ENCODE peak calls at places on chromosomes 2 and 18, in eight cellular contexts. One of them, this sample, is unnamed.

GRCh38 chr2:12502759-12503158 is 214.0 kb upstream of the TRIB2 start:
- DNase-seq in suprapubic skin: no peak
- DNase-seq in transverse colon: no peak
- DNase-seq in esophagus muscularis mucosa: peak; percentile 47
- DNase-seq in ovary: no peak
- DNase-seq in A549: no peak
- DNase-seq in HepG2: no peak
- DNase-seq in stomach: no peak
- DNase-seq in this sample: no peak

GRCh38 chr18:52254367-52254766 is 85.6 kb upstream of the DCC start:
- DNase-seq in stomach: no peak
- DNase-seq in transverse colon: no peak
- DNase-seq in HepG2: no peak
- DNase-seq in suprapubic skin: no peak
- DNase-seq in esophagus muscularis mucosa: no peak
- DNase-seq in ovary: no peak
- DNase-seq in A549: no peak
- DNase-seq in this sample: no peak

GRCh38 chr2:44535376-44535775 is 173.6 kb downstream of the CAMKMT start:
- DNase-seq in transverse colon: no peak
- DNase-seq in A549: no peak
- DNase-seq in ovary: no peak
- DNase-seq in suprapubic skin: no peak
- DNase-seq in esophagus muscularis mucosa: no peak
- DNase-seq in HepG2: no peak
- DNase-seq in stomach: no peak
- DNase-seq in this sample: no peak

GRCh38 chr18:79856119-79857080 is 58.7 kb downstream of the KCNG2 start:
- DNase-seq in ovary: no peak
- DNase-seq in A549: peak; percentile 10
- DNase-seq in HepG2: no peak
- DNase-seq in transverse colon: no peak
- DNase-seq in esophagus muscularis mucosa: peak; percentile 75
- DNase-seq in stomach: no peak
- DNase-seq in suprapubic skin: no peak
- DNase-seq in this sample: no peak

GRCh38 chr2:184679219-184680018 is 81.1 kb downstream of the ZNF804A start:
- DNase-seq in suprapubic skin: no peak
- DNase-seq in A549: no peak
- DNase-seq in esophagus muscularis mucosa: no peak
- DNase-seq in transverse colon: no peak
- DNase-seq in stomach: no peak
- DNase-seq in ovary: no peak
- DNase-seq in HepG2: no peak
- DNase-seq in this sample: no peak

GRCh38 chr2:128552806-128553551 is 234.3 kb upstream of the HS6ST1 start:
- DNase-seq in suprapubic skin: no peak
- DNase-seq in esophagus muscularis mucosa: no peak
- DNase-seq in ovary: no peak
- DNase-seq in stomach: peak; percentile 11
- DNase-seq in HepG2: no peak
- DNase-seq in A549: no peak
- DNase-seq in transverse colon: no peak
- DNase-seq in this sample: no peak

GRCh38 chr18:2147866-2148265 is 423.4 kb downstream of the METTL4 start:
- DNase-seq in esophagus muscularis mucosa: no peak
- DNase-seq in A549: no peak
- DNase-seq in stomach: no peak
- DNase-seq in transverse colon: no peak
- DNase-seq in ovary: no peak
- DNase-seq in HepG2: no peak
- DNase-seq in suprapubic skin: no peak
- DNase-seq in this sample: no peak

GRCh38 chr2:109435866-109436634 is 177.7 kb downstream of the SEPTIN10 start:
- DNase-seq in HepG2: no peak
- DNase-seq in suprapubic skin: peak; percentile 65
- DNase-seq in stomach: no peak
- DNase-seq in A549: no peak
- DNase-seq in esophagus muscularis mucosa: no peak
- DNase-seq in ovary: no peak
- DNase-seq in transverse colon: no peak
- DNase-seq in this sample: peak; percentile 78

GRCh38 chr2:215748446-215748845 is 264.9 kb downstream of the MREG start:
- DNase-seq in suprapubic skin: peak; percentile 65
- DNase-seq in ovary: no peak
- DNase-seq in A549: no peak
- DNase-seq in HepG2: no peak
- DNase-seq in stomach: no peak
- DNase-seq in esophagus muscularis mucosa: no peak
- DNase-seq in transverse colon: peak; percentile 19
- DNase-seq in this sample: peak; percentile 70

GRCh38 chr2:227534714-227535113 is 62.8 kb downstream of the AGFG1 start:
- DNase-seq in suprapubic skin: no peak
- DNase-seq in A549: no peak
- DNase-seq in stomach: no peak
- DNase-seq in HepG2: no peak
- DNase-seq in esophagus muscularis mucosa: no peak
- DNase-seq in ovary: no peak
- DNase-seq in transverse colon: no peak
- DNase-seq in this sample: no peak

GRCh38 chr2:153870308-153870707 is 1.4 kb upstream of the GALNT13 start:
- DNase-seq in HepG2: peak; percentile 45
- DNase-seq in A549: no peak
- DNase-seq in suprapubic skin: no peak
- DNase-seq in esophagus muscularis mucosa: no peak
- DNase-seq in transverse colon: no peak
- DNase-seq in stomach: no peak
- DNase-seq in ovary: no peak
- DNase-seq in this sample: no peak

GRCh38 chr2:72038524-72038923 is 109.1 kb downstream of the CYP26B1 start:
- DNase-seq in HepG2: no peak
- DNase-seq in transverse colon: no peak
- DNase-seq in esophagus muscularis mucosa: no peak
- DNase-seq in stomach: no peak
- DNase-seq in suprapubic skin: no peak
- DNase-seq in A549: no peak
- DNase-seq in ovary: no peak
- DNase-seq in this sample: no peak

GRCh38 chr2:116674188-116674587 is 1140.3 kb upstream of the DDX18 start:
- DNase-seq in esophagus muscularis mucosa: no peak
- DNase-seq in stomach: no peak
- DNase-seq in HepG2: no peak
- DNase-seq in suprapubic skin: no peak
- DNase-seq in ovary: no peak
- DNase-seq in transverse colon: no peak
- DNase-seq in A549: no peak
- DNase-seq in this sample: no peak

GRCh38 chr2:170423919-170424318 is 246.0 kb downstream of the MYO3B start:
- DNase-seq in HepG2: no peak
- DNase-seq in transverse colon: no peak
- DNase-seq in ovary: no peak
- DNase-seq in A549: no peak
- DNase-seq in stomach: no peak
- DNase-seq in esophagus muscularis mucosa: no peak
- DNase-seq in suprapubic skin: no peak
- DNase-seq in this sample: no peak

GRCh38 chr2:197674546-197674945 is 841 bp downstream of the RFTN2 start:
- DNase-seq in HepG2: no peak
- DNase-seq in transverse colon: no peak
- DNase-seq in esophagus muscularis mucosa: no peak
- DNase-seq in stomach: no peak
- DNase-seq in suprapubic skin: no peak
- DNase-seq in ovary: no peak
- DNase-seq in A549: no peak
- DNase-seq in this sample: no peak

GRCh38 chr2:138842341-138842740 is 62.2 kb upstream of the NXPH2 start:
- DNase-seq in HepG2: no peak
- DNase-seq in ovary: no peak
- DNase-seq in suprapubic skin: no peak
- DNase-seq in stomach: no peak
- DNase-seq in A549: no peak
- DNase-seq in transverse colon: no peak
- DNase-seq in esophagus muscularis mucosa: no peak
- DNase-seq in this sample: no peak

GRCh38 chr2:171081649-171082111 is 79.0 kb downstream of the TLK1 start:
- DNase-seq in stomach: no peak
- DNase-seq in ovary: no peak
- DNase-seq in esophagus muscularis mucosa: no peak
- DNase-seq in A549: no peak
- DNase-seq in suprapubic skin: no peak
- DNase-seq in HepG2: no peak
- DNase-seq in transverse colon: no peak
- DNase-seq in this sample: no peak

GRCh38 chr2:28683100-28683706 is 68.4 kb upstream of the PPP1CB start:
- DNase-seq in ovary: peak; percentile 83
- DNase-seq in transverse colon: peak; percentile 72
- DNase-seq in suprapubic skin: peak; percentile 72
- DNase-seq in HepG2: peak; percentile 42
- DNase-seq in stomach: peak; percentile 83
- DNase-seq in esophagus muscularis mucosa: no peak
- DNase-seq in A549: peak; percentile 27
- DNase-seq in this sample: peak; percentile 96

GRCh38 chr18:69626643-69627242 is 226.1 kb downstream of the DOK6 start:
- DNase-seq in esophagus muscularis mucosa: no peak
- DNase-seq in ovary: no peak
- DNase-seq in suprapubic skin: no peak
- DNase-seq in HepG2: no peak
- DNase-seq in stomach: no peak
- DNase-seq in A549: no peak
- DNase-seq in transverse colon: no peak
- DNase-seq in this sample: no peak

GRCh38 chr2:175880-176800 is 87.7 kb downstream of the SH3YL1 start:
- DNase-seq in transverse colon: no peak
- DNase-seq in esophagus muscularis mucosa: peak; percentile 87
- DNase-seq in A549: no peak
- DNase-seq in suprapubic skin: no peak
- DNase-seq in stomach: no peak
- DNase-seq in HepG2: peak; percentile 100
- DNase-seq in ovary: peak; percentile 37
- DNase-seq in this sample: no peak

GRCh38 chr2:196939381-196939780 is 12.9 kb upstream of the PGAP1 start:
- DNase-seq in suprapubic skin: no peak
- DNase-seq in transverse colon: no peak
- DNase-seq in esophagus muscularis mucosa: no peak
- DNase-seq in ovary: no peak
- DNase-seq in stomach: no peak
- DNase-seq in HepG2: no peak
- DNase-seq in A549: no peak
- DNase-seq in this sample: no peak

GRCh38 chr2:16375351-16375750 is 290.3 kb downstream of the CYRIA start:
- DNase-seq in stomach: no peak
- DNase-seq in HepG2: no peak
- DNase-seq in ovary: no peak
- DNase-seq in esophagus muscularis mucosa: no peak
- DNase-seq in A549: no peak
- DNase-seq in transverse colon: no peak
- DNase-seq in suprapubic skin: no peak
- DNase-seq in this sample: no peak

DNA sequence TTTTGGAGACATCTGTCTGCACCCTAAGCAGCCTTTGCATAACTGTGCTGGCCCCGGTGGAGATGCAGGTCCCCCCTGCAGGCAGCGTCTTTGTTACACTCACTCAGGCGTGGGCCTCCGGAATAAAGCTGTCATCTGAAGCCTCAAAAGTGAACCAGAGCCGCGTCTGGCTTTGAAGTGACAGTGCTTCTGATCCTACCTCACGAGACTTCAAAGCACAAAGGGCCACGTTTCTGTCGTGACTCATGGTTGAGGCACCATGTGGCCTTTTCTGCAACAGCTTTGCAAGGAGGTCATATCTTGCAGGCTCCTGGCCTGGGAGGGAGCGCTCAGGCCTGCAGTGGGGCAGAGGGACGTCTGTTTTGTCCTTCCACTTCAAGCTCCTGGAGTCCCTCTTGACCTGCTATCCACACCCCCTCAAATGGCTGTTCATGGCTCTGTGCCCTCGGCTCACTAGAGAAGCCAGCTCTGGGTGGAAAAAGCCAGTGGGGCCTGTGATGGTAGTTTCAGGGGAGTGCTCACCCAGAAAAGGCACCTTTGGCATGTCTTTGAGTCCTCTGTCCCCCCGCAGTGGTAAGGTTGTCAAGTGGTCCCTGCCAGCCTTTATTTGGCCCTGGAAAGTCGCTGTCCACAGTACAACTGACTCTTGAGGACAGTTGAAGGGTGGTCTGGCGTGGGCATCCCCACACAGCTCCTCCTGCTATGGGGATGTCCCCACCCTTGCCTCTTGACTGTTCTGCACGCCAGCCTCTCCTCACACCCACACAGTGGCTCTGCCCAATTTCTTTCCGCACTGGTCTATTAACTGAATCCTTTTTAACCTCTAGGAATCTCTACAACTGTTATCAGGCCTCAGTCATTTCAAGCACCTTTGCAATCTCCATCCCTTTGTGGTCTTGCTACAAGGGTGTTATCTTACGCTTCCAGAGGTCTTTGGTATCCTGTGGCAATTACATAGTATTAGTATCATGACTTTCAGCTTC is 19.3 kb downstream of the GPR55 start:
- DNase-seq in esophagus muscularis mucosa: no peak
- DNase-seq in HepG2: peak; percentile 83
- DNase-seq in suprapubic skin: peak; percentile 52
- DNase-seq in A549: no peak
- DNase-seq in transverse colon: no peak
- DNase-seq in ovary: peak; percentile 4
- DNase-seq in stomach: peak; percentile 25
- DNase-seq in this sample: peak; percentile 48
- TF ChIP-seq EP300 in esophagus muscularis mucosa: no peak
- TF ChIP-seq EP300 in HepG2: peak; percentile 33
- TF ChIP-seq EP300 in suprapubic skin: no peak
- TF ChIP-seq EP300 in A549: no peak
- TF ChIP-seq EP300 in transverse colon: no peak
- TF ChIP-seq EP300 in ovary: no peak
- TF ChIP-seq EP300 in stomach: no peak
- TF ChIP-seq EP300 in this sample: no peak

GRCh38 chr18:6414118-6414722 is 491 bp downstream of the L3MBTL4 start:
- DNase-seq in stomach: peak; percentile 84
- DNase-seq in HepG2: peak; percentile 22
- DNase-seq in transverse colon: peak; percentile 83
- DNase-seq in esophagus muscularis mucosa: no peak
- DNase-seq in suprapubic skin: peak; percentile 78
- DNase-seq in A549: no peak
- DNase-seq in ovary: peak; percentile 78
- DNase-seq in this sample: peak; percentile 80
- TF ChIP-seq POLR2A in stomach: no peak
- TF ChIP-seq POLR2A in HepG2: no peak
- TF ChIP-seq POLR2A in transverse colon: peak; percentile 29
- TF ChIP-seq POLR2A in esophagus muscularis mucosa: no peak
- TF ChIP-seq POLR2A in suprapubic skin: no peak
- TF ChIP-seq POLR2A in A549: no peak
- TF ChIP-seq POLR2A in ovary: no peak
- TF ChIP-seq POLR2A in this sample: no peak

GRCh38 chr2:203580846-203581245 is 45.7 kb upstream of the RAPH1 start:
- DNase-seq in stomach: no peak
- DNase-seq in A549: no peak
- DNase-seq in suprapubic skin: no peak
- DNase-seq in HepG2: no peak
- DNase-seq in ovary: no peak
- DNase-seq in esophagus muscularis mucosa: no peak
- DNase-seq in transverse colon: no peak
- DNase-seq in this sample: no peak
- H3K27ac ChIP-seq in stomach: peak overlapping the region; percentile 52
- H3K27ac ChIP-seq in A549: no peak overlapping the region
- H3K27ac ChIP-seq in suprapubic skin: peak overlapping the region; percentile 90
- H3K27ac ChIP-seq in HepG2: no peak overlapping the region
- H3K27ac ChIP-seq in ovary: no peak overlapping the region
- H3K27ac ChIP-seq in esophagus muscularis mucosa: no peak overlapping the region
- H3K27ac ChIP-seq in transverse colon: peak overlapping the region; percentile 87
- H3K27ac ChIP-seq in this sample: no peak overlapping the region

GRCh38 chr2:2799151-2799697 is 468.1 kb upstream of the MYT1L start:
- DNase-seq in A549: no peak
- DNase-seq in transverse colon: no peak
- DNase-seq in esophagus muscularis mucosa: peak; percentile 79
- DNase-seq in suprapubic skin: no peak
- DNase-seq in ovary: no peak
- DNase-seq in stomach: no peak
- DNase-seq in HepG2: no peak
- DNase-seq in this sample: no peak
- TF ChIP-seq EP300 in A549: no peak
- TF ChIP-seq EP300 in transverse colon: no peak
- TF ChIP-seq EP300 in esophagus muscularis mucosa: no peak
- TF ChIP-seq EP300 in suprapubic skin: no peak
- TF ChIP-seq EP300 in ovary: no peak
- TF ChIP-seq EP300 in stomach: no peak
- TF ChIP-seq EP300 in HepG2: no peak
- TF ChIP-seq EP300 in this sample: no peak

This sample was measured in sigmoid colon.